ENCODE peak calls at places on chromosomes 12 and 14, in seven cellular contexts. J is NCI-H82, W is renal cortical epithelial cell, B is mesenchymal stem cell, H is AG09319, Q is cardiac muscle cell, K is foreskin keratinocyte. X is an unnamed sample.

GRCh38 chr12:28268830-28269229 is 78.6 kb downstream of the CCDC91 start:
- DNase-seq in H (no peak), W (no peak), Q (no peak), J (no peak), K (no peak), B (no peak), X (no peak)

GRCh38 chr14:60232185-60232584 is 16.8 kb upstream of the PPM1A start:
- DNase-seq in K (no peak), B (no peak), H (no peak), W (no peak), Q (no peak), J (no peak), X (no peak)

GRCh38 chr12:67811437-67812361 is 163.2 kb downstream of the DYRK2 start:
- DNase-seq in Q (peak), K (peak), J (no peak), H (no peak), B (peak), W (peak), X (peak)

GRCh38 chr12:106687652-106688051 is 86.8 kb upstream of the RIC8B start:
- DNase-seq in W (no peak), Q (no peak), B (no peak), J (no peak), H (no peak), K (no peak), X (no peak)

GRCh38 chr14:47674546-47675238 is 713 bp downstream of the MDGA2 start:
- DNase-seq in Q (no peak), H (no peak), B (peak), K (no peak), J (peak), W (no peak), X (no peak)

GRCh38 chr12:17108877-17109520 is 503.0 kb upstream of the LMO3 start:
- DNase-seq in H (no peak), Q (no peak), B (no peak), J (peak), W (peak), K (peak), X (no peak)

GRCh38 chr14:47040490-47040889 is 388.9 kb upstream of the RPL10L start:
- DNase-seq in J (peak), B (peak), H (no peak), K (peak), Q (no peak), W (peak), X (no peak)

GRCh38 chr12:124804011-124804621 is 59.5 kb downstream of the SCARB1 start:
- DNase-seq in W (no peak), Q (peak), J (peak), K (no peak), H (peak), B (peak), X (peak)

GRCh38 chr14:95533822-95534221 is 1.0 kb upstream of the GLRX5 start:
- DNase-seq in B (no peak), K (no peak), W (no peak), J (no peak), Q (peak), H (no peak), X (no peak)

GRCh38 chr12:124480469-124481256 is 86.7 kb downstream of the NCOR2 start:
- DNase-seq in J (peak), H (peak), K (no peak), B (peak), W (peak), Q (peak), X (peak)

GRCh38 chr14:64513271-64513670 is 8.7 kb downstream of the ZBTB1 start:
- DNase-seq in W (no peak), B (no peak), H (no peak), J (no peak), Q (no peak), K (no peak), X (no peak)

GRCh38 chr12:132951649-132952048 is 4.5 kb downstream of the ZNF605 start:
- DNase-seq in J (no peak), B (no peak), Q (no peak), H (no peak), W (no peak), K (no peak), X (no peak)

GRCh38 chr14:37116933-37117844 is 55.2 kb downstream of the SLC25A21 start:
- DNase-seq in H (peak), W (peak), B (peak), Q (no peak), K (peak), J (peak), X (peak)

X was measured in fibroblast of the conjunctiva.